ENCODE peak calls at places on chromosomes 13 and 19, in four cellular contexts. K, B, F and X are unnamed samples.

GRCh38 chr13:101298517-101298916 is 117.8 kb downstream of the NALCN start:
- DNase-seq in F (no peak), B (no peak), K (no peak), X (no peak)

GRCh38 chr19:31356587-31357314 is 7.5 kb upstream of the TSHZ3 start:
- DNase-seq in F (no peak), B (peak; percentile 77), K (no peak), X (peak; percentile 67)

GRCh38 chr13:113117956-113118327 is 4.7 kb upstream of the F10 start:
- DNase-seq in F (no peak), B (no peak), K (no peak), X (no peak)

GRCh38 chr13:113539176-113539575 is 45.4 kb upstream of the TFDP1 start:
- DNase-seq in F (no peak), B (peak; percentile 10), K (no peak), X (no peak)

GRCh38 chr19:16073988-16074387 is 2.3 kb upstream of the TPM4 start:
- DNase-seq in B (no peak), F (no peak), K (no peak), X (no peak)

GRCh38 chr19:10753305-10753704 is 35.4 kb downstream of the DNM2 start:
- DNase-seq in F (no peak), K (no peak), B (no peak), X (no peak)

GRCh38 chr19:17255150-17255621 is 9.4 kb downstream of the USHBP1 start:
- DNase-seq in B (peak; percentile 65), K (no peak), F (no peak), X (no peak)

GRCh38 chr13:31756346-31756745 is 17.0 kb downstream of the RXFP2 start:
- DNase-seq in F (no peak), K (peak; percentile 94), B (no peak), X (no peak)

GRCh38 chr19:13160557-13160956 is 10.3 kb downstream of the IER2 start:
- DNase-seq in F (no peak), K (peak; percentile 66), B (no peak), X (no peak)

GRCh38 chr13:24032674-24033073 is 127.8 kb upstream of the SPATA13 start:
- DNase-seq in K (peak; percentile 34), F (no peak), B (no peak), X (no peak)

GRCh38 chr13:43686557-43686956 is 100.2 kb downstream of the ENOX1 start:
- DNase-seq in B (no peak), K (peak; percentile 93), F (no peak), X (peak; percentile 76)

GRCh38 chr19:46229442-46229841 is at the start of gene IGFL1:
- DNase-seq in B (no peak), K (no peak), F (no peak), X (no peak)

GRCh38 chr19:50327013-50327412 is 2.2 kb downstream of the KCNC3 start:
- DNase-seq in B (no peak), K (no peak), F (no peak), X (no peak)
- H3K4ac ChIP-seq in B (no peak overlapping the region), K (no peak overlapping the region), F (no peak overlapping the region), X (no peak overlapping the region)

DNA sequence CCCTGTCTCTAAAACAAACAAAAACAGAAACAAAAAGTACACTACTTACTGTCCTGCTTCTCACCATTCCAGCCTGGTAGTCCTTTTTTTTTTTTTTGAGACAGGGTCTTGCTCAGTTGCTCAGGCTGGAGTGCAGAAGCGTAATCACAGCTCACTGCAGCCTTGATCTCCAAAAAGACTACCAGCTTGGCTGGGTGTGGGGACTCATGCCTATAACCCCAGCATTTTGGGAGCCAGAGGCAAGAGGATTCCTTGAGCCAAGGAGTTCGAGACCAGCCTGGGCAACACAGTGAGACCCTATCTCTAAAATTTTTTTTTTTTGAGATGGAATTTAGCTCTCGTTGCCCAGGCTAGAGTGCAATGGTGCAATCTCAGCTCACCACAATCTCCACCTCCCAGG is 5.1 kb upstream of the GDF15 start:
- DNase-seq in F (no peak), B (no peak), K (no peak), X (no peak)
- H3K18ac ChIP-seq in F (no peak overlapping the region), B (no peak overlapping the region), K (peak overlapping the region; percentile 83), X (no peak overlapping the region)

GRCh38 chr19:39969266-39969665 is 1.7 kb upstream of the PSMC4 start:
- DNase-seq in F (no peak), B (no peak), K (peak; percentile 35), X (no peak)

GRCh38 chr19:39970674-39971379 is at the start of gene PSMC4:
- DNase-seq in K (peak; percentile 99), F (peak; percentile 96), B (peak; percentile 99), X (peak; percentile 100)

GRCh38 chr19:39968789-39969188 is 2.2 kb upstream of the PSMC4 start:
- DNase-seq in B (no peak), F (no peak), K (no peak), X (no peak)

GRCh38 chr19:39970424-39970673 is 616 bp upstream of the PSMC4 start:
- DNase-seq in B (no peak), K (no peak), F (no peak), X (no peak)

DNA sequence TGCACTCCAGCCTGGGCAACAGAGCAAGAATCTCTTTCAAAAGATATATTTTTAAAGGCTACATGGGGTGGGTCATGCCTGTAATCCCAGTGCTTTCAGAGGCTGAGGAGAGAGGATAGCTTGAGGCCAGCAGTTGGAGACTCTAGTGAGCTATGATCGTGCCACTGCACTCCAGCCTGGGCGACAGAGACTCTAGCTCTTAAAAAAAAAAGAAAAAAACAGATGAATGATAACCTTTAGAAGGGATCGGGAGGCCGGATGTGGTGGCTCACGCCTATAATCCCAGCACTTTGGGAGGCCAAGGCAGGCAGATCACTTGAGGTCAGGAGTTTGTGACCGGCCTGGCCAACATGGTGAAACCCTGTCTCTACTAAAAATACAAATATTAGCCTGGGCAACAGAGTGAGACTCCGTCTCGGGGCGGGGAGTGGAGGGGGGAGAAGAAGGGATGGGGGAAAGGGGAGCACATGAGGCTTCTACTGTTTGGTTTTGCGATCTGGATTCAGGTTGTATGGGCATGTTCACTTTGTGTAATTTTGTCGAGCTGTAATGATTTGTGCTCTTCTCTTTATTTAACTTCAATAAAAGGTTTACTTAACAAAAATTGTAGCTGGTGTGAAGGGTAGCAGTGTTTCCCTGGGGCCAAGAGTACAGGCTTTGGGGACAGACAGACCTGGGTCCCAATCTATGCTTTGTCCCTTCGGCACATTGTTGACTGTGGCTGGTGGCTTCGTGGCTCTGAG is 1.1 kb upstream of the PSMC4 start:
- DNase-seq in B (no peak), K (no peak), F (no peak), X (no peak)
- H3K4ac ChIP-seq in B (no peak overlapping the region), K (peak overlapping the region; percentile 82), F (no peak overlapping the region), X (no peak overlapping the region)

DNA sequence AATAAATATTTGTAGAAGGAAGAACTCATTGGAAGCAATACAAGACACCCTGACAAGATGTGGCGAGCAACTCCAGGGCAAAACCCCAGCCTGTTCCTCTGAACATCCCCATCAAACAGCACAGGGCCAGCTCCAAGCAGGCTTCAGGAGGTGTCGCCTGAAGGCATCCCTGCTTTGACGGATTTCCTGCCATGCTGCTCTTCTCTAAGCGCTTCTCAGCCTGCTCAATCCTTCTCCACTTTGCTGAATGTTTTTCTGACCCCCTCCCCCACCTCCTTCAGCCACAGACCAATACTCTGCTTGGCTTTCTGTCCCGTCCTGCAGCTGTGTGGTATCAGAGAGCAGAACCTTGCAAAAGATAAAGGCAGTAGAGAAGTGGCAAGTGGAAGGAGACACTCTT is 28.4 kb downstream of the C19orf81 start:
- DNase-seq in F (no peak), B (peak; percentile 50), K (no peak), X (no peak)
- H3K18ac ChIP-seq in F (no peak overlapping the region), B (no peak overlapping the region), K (no peak overlapping the region), X (no peak overlapping the region)

GRCh38 chr19:4007021-4007835 is at the start of gene PIAS4:
- DNase-seq in F (peak; percentile 96), B (peak; percentile 98), K (peak; percentile 90), X (peak; percentile 97)
- H3K4ac ChIP-seq in F (no peak within 1 kb of the TSS), B (no peak within 1 kb of the TSS), K (peak within 1 kb of the TSS; percentile 78), X (peak within 1 kb of the TSS; percentile 84)

GRCh38 chr13:107234315-107234714 is 666.4 kb upstream of the ARGLU1 start:
- DNase-seq in K (no peak), F (no peak), B (no peak), X (no peak)
- H3K18ac ChIP-seq in K (no peak overlapping the region), F (no peak overlapping the region), B (no peak overlapping the region), X (no peak overlapping the region)

DNA sequence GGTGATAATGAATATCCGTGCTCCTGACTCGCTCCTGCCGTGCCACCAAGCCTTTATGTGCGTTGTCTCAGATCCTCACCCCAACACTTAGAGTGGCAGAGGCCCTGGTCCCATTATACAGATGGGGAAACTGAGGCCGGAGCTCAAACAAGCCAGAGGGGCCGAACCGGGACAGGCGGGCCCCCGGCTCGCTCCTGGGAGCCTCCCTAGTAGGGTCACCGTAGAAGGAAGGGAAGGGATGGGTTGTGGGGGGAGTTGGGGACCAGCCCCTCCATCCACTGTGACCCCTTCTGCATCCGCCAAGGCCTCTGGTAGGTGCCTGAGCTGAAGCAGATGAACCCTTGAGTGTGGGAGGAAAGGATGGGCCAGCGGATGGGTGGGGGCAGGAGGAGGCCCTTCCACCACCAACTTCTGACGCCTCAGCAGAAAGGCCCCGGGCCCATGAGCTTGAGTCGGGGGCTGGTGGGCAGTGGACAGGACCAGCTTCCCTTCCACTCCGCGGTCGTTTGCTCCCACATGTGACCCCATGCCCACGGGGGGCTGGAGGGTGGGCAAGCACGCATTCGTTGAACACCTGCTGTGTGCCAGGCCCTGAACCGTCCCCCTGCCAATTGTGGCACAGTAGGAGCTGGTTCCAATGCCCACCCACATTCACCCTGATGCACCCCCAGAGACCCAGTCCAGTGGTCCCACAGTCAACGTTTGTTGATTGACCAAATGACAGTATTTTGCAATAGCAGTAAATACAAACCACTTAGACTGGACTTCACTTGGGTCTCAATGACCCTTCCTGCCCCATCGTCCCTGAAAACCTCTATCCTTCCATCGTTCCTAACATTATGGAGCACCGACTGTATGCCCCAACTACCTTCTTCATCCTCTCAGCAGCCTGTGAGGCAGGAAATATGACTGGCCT is 24.2 kb upstream of the TCF3 start:
- DNase-seq in B (no peak), K (no peak), F (no peak), X (no peak)
- H3K4ac ChIP-seq in B (no peak overlapping the region), K (no peak overlapping the region), F (no peak overlapping the region), X (no peak overlapping the region)

GRCh38 chr13:33060815-33061214 is 44.6 kb downstream of the KL start:
- DNase-seq in F (no peak), K (no peak), B (no peak), X (no peak)
- H3K18ac ChIP-seq in F (peak overlapping the region; percentile 39), K (no peak overlapping the region), B (no peak overlapping the region), X (no peak overlapping the region)